ENCODE peak calls at places on chromosomes 7 and 10, in five cellular contexts. O, R, B, D and F are unnamed samples. For H3K9me3, the result is how much of the 10 kb centered on the place peaks cover.

GRCh38 chr10:132942101-132942739 is at the start of gene CFAP46:
- DNase-seq in D (no peak), B (no peak), R (no peak), O (no peak), F (no peak)

GRCh38 chr7:94289071-94289470 is 105.6 kb upstream of the COL1A2 start:
- DNase-seq in B (no peak), O (peak), R (no peak), D (peak), F (no peak)

GRCh38 chr10:116043304-116043703 is 229.7 kb downstream of the GFRA1 start:
- DNase-seq in B (no peak), D (no peak), R (no peak), O (no peak), F (no peak)

GRCh38 chr10:4278161-4278560 is 493.2 kb upstream of the KLF6 start:
- DNase-seq in O (no peak), R (no peak), B (no peak), D (no peak), F (no peak)

GRCh38 chr10:131456411-131456810 is 144.9 kb upstream of the TCERG1L start:
- DNase-seq in B (no peak), D (no peak), R (no peak), O (no peak), F (no peak)

GRCh38 chr10:90817173-90817889 is 40.5 kb downstream of the HTR7 start:
- DNase-seq in R (no peak), D (no peak), O (no peak), B (no peak), F (no peak)

GRCh38 chr10:126872768-126873167 is 32.5 kb upstream of the DOCK1 start:
- DNase-seq in D (no peak), B (no peak), R (no peak), O (no peak), F (no peak)

GRCh38 chr10:52965489-52965888 is 192.9 kb upstream of the MBL2 start:
- DNase-seq in B (no peak), D (no peak), O (no peak), R (no peak), F (no peak)

GRCh38 chr7:130292682-130293257 is at the start of gene CPA4:
- DNase-seq in R (no peak), B (no peak), O (no peak), D (no peak), F (no peak)

GRCh38 chr10:80184291-80184690 is 21.0 kb downstream of the ANXA11 start:
- DNase-seq in R (no peak), O (no peak), B (no peak), D (no peak), F (no peak)

GRCh38 chr10:77661674-77662073 is 24.1 kb upstream of the KCNMA1 start:
- DNase-seq in D (no peak), O (no peak), R (no peak), B (no peak), F (no peak)

GRCh38 chr10:128481152-128481551 is 354.9 kb upstream of the MKI67 start:
- DNase-seq in R (no peak), D (no peak), B (no peak), O (no peak), F (no peak)

GRCh38 chr10:679556-679955 is 9.9 kb downstream of the DIP2C start:
- DNase-seq in O (no peak), D (no peak), B (no peak), R (no peak), F (peak)

GRCh38 chr7:112383671-112384417 is 66.4 kb upstream of the IFRD1 start:
- DNase-seq in R (no peak), D (peak), B (peak), O (no peak), F (no peak)

GRCh38 chr7:121003986-121004685 is 15.6 kb downstream of the CPED1 start:
- DNase-seq in R (no peak), O (peak), D (no peak), B (no peak), F (no peak)

GRCh38 chr7:16347461-16348192 is 73.7 kb downstream of the CRPPA start:
- DNase-seq in B (no peak), O (no peak), D (no peak), R (no peak), F (no peak)

GRCh38 chr10:34437897-34438296 is 377.2 kb downstream of the PARD3 start:
- DNase-seq in D (no peak), O (no peak), R (no peak), B (no peak), F (no peak)

GRCh38 chr7:70598976-70599375 is 533.0 kb upstream of the GALNT17 start:
- DNase-seq in D (no peak), B (no peak), R (no peak), O (peak), F (no peak)

GRCh38 chr10:124658591-124659240 is 85.5 kb downstream of the FAM53B start:
- DNase-seq in O (no peak), B (no peak), D (no peak), R (no peak), F (no peak)

GRCh38 chr7:129376076-129376777 is 58.0 kb upstream of the STRIP2 start:
- DNase-seq in R (peak), D (peak), O (peak), B (peak), F (no peak)

GRCh38 chr7:75920431-75921161 is 5.6 kb downstream of the POR start:
- DNase-seq in O (peak), D (no peak), B (peak), R (no peak), F (no peak)

GRCh38 chr7:27424231-27424630 is 181.6 kb downstream of the EVX1 start:
- DNase-seq in B (no peak), R (no peak), D (no peak), O (peak), F (no peak)

GRCh38 chr10:11080564-11080984 is 62.9 kb downstream of the CELF2 start:
- DNase-seq in O (no peak), R (no peak), D (no peak), B (no peak), F (no peak)

GRCh38 chr10:12503311-12503710 is 154.0 kb downstream of the CAMK1D start:
- DNase-seq in D (no peak), O (no peak), B (no peak), R (no peak), F (peak)

GRCh38 chr10:27457261-27457945 is 46.7 kb upstream of the RAB18 start:
- DNase-seq in O (no peak), D (no peak), B (no peak), R (no peak), F (no peak)

GRCh38 chr7:27175626-27176342 is 1.7 kb upstream of the HOXA10 start:
- DNase-seq in B (no peak), D (no peak), R (no peak), O (no peak), F (no peak)

GRCh38 chr10:100653957-100654834 is 91.2 kb upstream of the PAX2 start:
- DNase-seq in D (no peak), O (no peak), B (peak), R (no peak), F (no peak)

GRCh38 chr7:45161842-45162241 is 4.3 kb downstream of the RAMP3 start:
- DNase-seq in O (no peak), R (no peak), B (no peak), D (no peak), F (no peak)

GRCh38 chr7:1935176-1936005 is 265.3 kb downstream of the ELFN1 start:
- DNase-seq in D (no peak), O (no peak), B (no peak), R (no peak), F (no peak)

GRCh38 chr10:16915308-16915707 is 98.1 kb upstream of the RSU1 start:
- DNase-seq in O (no peak), D (no peak), R (no peak), B (peak), F (no peak)

GRCh38 chr7:19404912-19405329 is 259.7 kb upstream of the FERD3L start:
- DNase-seq in R (no peak), D (no peak), B (no peak), O (no peak), F (no peak)

GRCh38 chr10:77405771-77406241 is 231.8 kb downstream of the KCNMA1 start:
- DNase-seq in O (peak), D (no peak), R (no peak), B (no peak), F (no peak)

GRCh38 chr10:24513155-24513554 is 210.5 kb downstream of the ARHGAP21 start:
- DNase-seq in B (no peak), D (no peak), O (no peak), R (no peak), F (no peak)

GRCh38 chr10:43355749-43356371 is 15.6 kb upstream of the FXYD4 start:
- DNase-seq in D (no peak), R (no peak), O (peak), B (peak), F (no peak)

GRCh38 chr10:69428138-69428537 is 11.4 kb upstream of the TACR2 start:
- DNase-seq in R (no peak), B (no peak), O (peak), D (no peak), F (no peak)

GRCh38 chr7:46315891-46316290 is 394.8 kb upstream of the IGFBP3 start:
- DNase-seq in D (no peak), B (no peak), R (no peak), O (no peak), F (no peak)

GRCh38 chr10:28558186-28558585 is 25.3 kb downstream of the WAC start:
- DNase-seq in R (no peak), D (no peak), B (no peak), O (no peak), F (no peak)

GRCh38 chr7:50342616-50343114 is 38.1 kb downstream of the IKZF1 start:
- DNase-seq in O (peak), B (peak), D (no peak), R (peak), F (no peak)

GRCh38 chr7:121608785-121609184 is 212.7 kb upstream of the FAM3C start:
- DNase-seq in O (peak), D (no peak), R (no peak), B (no peak), F (no peak)

DNA sequence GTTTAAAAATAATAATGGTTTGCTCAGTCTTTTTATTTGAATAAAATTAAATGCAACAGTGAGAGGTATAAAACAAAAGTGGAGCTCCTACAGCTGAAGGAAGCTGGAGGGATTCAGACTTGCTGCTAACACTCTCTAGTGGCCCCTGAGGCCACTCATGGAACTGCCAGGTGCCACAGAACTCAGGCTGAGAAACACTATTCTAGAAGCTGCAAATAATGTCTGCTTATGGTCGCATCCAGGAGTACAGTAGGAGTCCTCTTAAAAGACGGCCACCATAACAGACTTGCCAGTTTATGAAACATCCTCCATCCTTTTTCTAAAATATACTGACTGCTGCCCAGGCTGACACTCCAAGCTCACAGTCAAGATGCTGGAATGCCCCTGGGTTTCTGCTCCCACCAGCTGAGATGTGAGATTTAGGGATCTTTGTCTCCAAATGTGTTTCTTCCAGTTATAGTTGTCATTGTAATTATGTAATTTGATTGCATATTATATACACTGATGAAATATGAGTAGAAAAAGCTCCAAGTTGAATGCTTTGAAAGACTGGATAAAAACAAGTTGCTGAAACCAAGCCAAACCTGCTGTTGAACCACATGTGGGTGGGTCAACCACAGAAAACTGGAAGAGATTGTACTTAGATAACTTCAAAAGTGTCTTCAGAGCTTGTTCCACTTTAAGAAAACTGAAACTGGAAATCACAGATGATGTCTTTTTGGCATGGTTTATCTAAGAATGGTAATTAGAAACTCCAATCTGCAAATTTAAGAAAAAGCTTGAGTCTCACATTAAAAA is 213.7 kb upstream of the AOAH start:
- DNase-seq in D (no peak), O (peak), B (peak), R (no peak), F (no peak)
- H3K9me3 ChIP-seq in D (under half), O (under half), B (half or more), R (under half), F (under half)

GRCh38 chr7:33885290-33886005 is 19.9 kb upstream of the BMPER start:
- DNase-seq in D (no peak), O (no peak), B (no peak), R (no peak), F (no peak)
- H3K9me3 ChIP-seq in D (under half), O (under half), B (under half), R (under half), F (under half)

GRCh38 chr10:107497024-107497423 is 332.5 kb upstream of the SORCS1 start:
- DNase-seq in R (no peak), D (no peak), B (no peak), O (no peak), F (no peak)
- H3K9me3 ChIP-seq in R (under half), D (under half), B (under half), O (under half), F (under half)

GRCh38 chr7:138338361-138338760 is 121.7 kb upstream of the TRIM24 start:
- DNase-seq in B (no peak), O (no peak), R (no peak), D (no peak), F (no peak)

GRCh38 chr7:138345567-138345966 is 114.5 kb upstream of the TRIM24 start:
- DNase-seq in B (no peak), O (no peak), D (no peak), R (no peak), F (no peak)

DNA sequence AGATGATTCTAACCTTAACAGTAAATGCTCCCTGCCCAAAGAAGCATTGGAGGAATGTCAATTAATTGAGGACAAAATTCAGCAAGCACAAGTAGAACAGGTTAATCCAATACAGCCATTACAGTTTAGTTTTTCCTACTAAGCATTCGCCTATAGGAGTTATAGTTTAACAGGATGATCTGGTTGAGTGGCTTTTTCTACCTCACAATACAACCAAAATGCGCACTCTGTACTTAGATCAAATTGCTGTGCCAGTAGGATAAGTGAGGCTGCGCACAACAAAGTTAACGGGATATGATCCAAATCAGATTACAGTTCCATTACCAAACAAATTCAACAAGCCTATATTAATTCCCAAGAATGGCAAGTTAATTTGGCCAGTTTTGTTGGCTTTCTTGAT is 117.1 kb upstream of the TRIM24 start:
- DNase-seq in D (no peak), R (no peak), O (no peak), B (no peak), F (no peak)
- H3K9me3 ChIP-seq in D (under half), R (under half), O (under half), B (under half), F (under half)

DNA sequence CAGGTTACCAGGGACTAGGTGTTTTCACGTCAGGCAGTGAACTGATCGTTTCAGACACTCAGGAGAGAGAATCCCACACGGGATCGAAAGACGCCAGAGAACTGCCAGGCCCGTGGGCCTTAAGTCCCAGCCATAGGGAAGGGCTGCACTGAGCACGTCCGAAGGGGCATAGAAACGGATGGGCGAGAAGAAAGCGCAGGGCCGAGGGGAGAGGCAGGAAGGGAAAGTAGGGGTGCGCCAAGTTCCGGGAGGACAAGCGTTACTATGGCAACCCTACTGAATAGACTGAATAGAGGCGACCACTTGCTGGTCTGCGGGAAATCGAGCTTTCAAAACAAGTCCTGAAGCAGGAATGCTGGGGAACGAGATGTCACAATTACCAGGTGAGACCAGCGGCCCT is 421.3 kb upstream of the NUPR2 start:
- DNase-seq in D (no peak), B (no peak), R (no peak), O (no peak), F (no peak)
- H3K9me3 ChIP-seq in D (under half), B (under half), R (under half), O (under half), F (under half)

GRCh38 chr7:155326385-155326784 is 28.7 kb downstream of the INSIG1 start:
- DNase-seq in O (no peak), R (no peak), B (no peak), D (no peak), F (no peak)
- H3K9me3 ChIP-seq in O (under half), R (under half), B (under half), D (under half), F (under half)

DNA sequence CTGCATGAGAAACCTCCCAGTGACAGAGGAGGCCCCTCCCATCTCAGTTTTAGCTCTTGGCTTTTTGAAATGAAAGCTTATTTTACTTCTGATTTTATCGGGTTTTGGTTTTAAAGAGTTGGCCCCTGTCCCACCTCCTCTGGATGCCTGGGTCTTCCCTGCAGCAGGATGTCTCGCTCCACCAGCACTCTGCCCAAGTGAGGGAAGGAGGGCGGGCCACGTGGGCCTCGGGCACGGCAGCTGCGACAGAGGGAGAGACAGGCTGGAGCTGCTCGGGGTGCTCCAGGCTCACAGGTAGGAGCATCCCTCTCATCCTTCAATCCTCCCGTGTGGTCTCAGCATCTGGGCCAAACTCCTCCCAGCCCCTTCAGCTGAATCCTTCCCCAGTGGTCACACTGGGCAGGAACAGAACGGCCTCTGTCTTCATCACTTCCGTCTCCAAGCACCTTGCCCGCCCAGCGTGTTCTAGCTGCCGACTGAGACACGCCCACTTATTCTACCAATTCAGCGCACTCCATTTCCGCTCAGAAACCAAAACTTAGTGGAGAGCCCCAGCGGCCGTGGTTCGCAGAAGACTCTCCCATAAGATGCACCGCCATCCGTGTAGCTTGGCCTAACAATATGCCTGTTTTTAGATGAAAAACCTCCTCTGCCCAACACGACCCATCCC is 222.9 kb downstream of the GLRX3 start:
- DNase-seq in O (no peak), R (no peak), B (no peak), D (no peak), F (no peak)
- H3K9me3 ChIP-seq in O (under half), R (under half), B (under half), D (under half), F (under half)